ENCODE peak calls at places on chromosome 20, in six cellular contexts. Y is RWPE1, D is kidney epithelial cell, Z is mucosa of descending colon, U is ovary, F is progenitor cell of endocrine pancreas. K is an unnamed sample.

GRCh38 chr20:43717616-43717995 is 9.2 kb downstream of the GTSF1L start:
- DNase-seq in Y (peak; percentile 80), D (no peak), Z (no peak), U (no peak), F (no peak), K (no peak)

GRCh38 chr20:36932476-36933426 is 18.8 kb downstream of the SAMHD1 start:
- DNase-seq in Y (no peak), D (no peak), Z (no peak), U (no peak), F (no peak), K (no peak)

GRCh38 chr20:19691125-19691524 is 66.9 kb upstream of the RIN2 start:
- DNase-seq in Y (no peak), D (no peak), Z (no peak), U (no peak), F (no peak), K (no peak)

GRCh38 chr20:17735959-17736621 is 36.3 kb downstream of the BANF2 start:
- DNase-seq in Y (no peak), D (no peak), Z (no peak), U (no peak), F (no peak), K (no peak)

GRCh38 chr20:20843982-20844381 is 131.5 kb upstream of the RALGAPA2 start:
- DNase-seq in Y (no peak), D (no peak), Z (no peak), U (no peak), F (no peak), K (no peak)

GRCh38 chr20:54368578-54368977 is 106.8 kb upstream of the DOK5 start:
- DNase-seq in Y (no peak), D (no peak), Z (no peak), U (no peak), F (no peak), K (no peak)

GRCh38 chr20:46130534-46130933 is 12.4 kb downstream of the CD40 start:
- DNase-seq in Y (no peak), D (no peak), Z (no peak), U (no peak), F (no peak), K (no peak)

GRCh38 chr20:28562510-28562898 is 2695.0 kb upstream of the DEFB115 start:
- DNase-seq in Y (no peak), D (peak; percentile 53), Z (no peak), U (no peak), F (no peak), K (no peak)

GRCh38 chr20:63178889-63179751 is 36.8 kb downstream of the YTHDF1 start:
- DNase-seq in Y (peak; percentile 65), D (no peak), Z (no peak), U (no peak), F (peak; percentile 31), K (peak; percentile 93)

GRCh38 chr20:16501236-16501635 is 72.0 kb downstream of the KIF16B start:
- DNase-seq in Y (no peak), D (no peak), Z (no peak), U (no peak), F (no peak), K (no peak)

GRCh38 chr20:44496976-44497375 is 21.3 kb downstream of the TTPAL start:
- DNase-seq in Y (peak; percentile 97), D (peak; percentile 83), Z (no peak), U (no peak), F (no peak), K (no peak)

GRCh38 chr20:16617056-16617455 is 43.8 kb upstream of the KIF16B start:
- DNase-seq in Y (no peak), D (no peak), Z (no peak), U (no peak), F (no peak), K (no peak)

GRCh38 chr20:23066772-23067171 is 17.3 kb upstream of the THBD start:
- DNase-seq in Y (no peak), D (no peak), Z (no peak), U (no peak), F (no peak), K (no peak)

GRCh38 chr20:59043698-59044097 is 1.1 kb upstream of the PRELID3B start:
- DNase-seq in Y (no peak), D (no peak), Z (no peak), U (no peak), F (no peak), K (no peak)

DNA sequence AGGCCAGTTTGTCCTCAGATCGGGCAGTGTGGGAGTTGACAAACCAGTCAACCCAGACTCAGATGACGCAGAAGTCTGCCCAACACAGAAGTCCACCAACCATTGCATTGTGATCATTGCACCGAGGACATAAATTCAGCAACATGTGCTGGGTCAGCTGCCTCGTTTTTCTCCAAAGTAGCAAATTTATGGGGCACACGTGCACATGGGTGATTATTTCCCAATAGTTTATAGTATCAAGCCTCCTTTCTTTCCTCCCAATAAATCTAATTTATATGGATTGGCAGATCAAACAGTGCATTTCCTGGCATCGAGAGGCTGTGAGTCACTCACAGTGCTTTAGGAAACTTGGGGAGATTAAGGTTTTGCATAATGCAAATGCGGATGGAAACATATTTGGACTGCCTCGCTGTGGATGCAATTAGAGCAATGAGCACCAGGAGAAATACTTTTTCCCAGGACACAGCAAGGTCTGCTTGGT is 413.7 kb upstream of the SULF2 start:
- DNase-seq in Y (no peak), D (no peak), Z (no peak), U (no peak), F (no peak), K (no peak)
- TF ChIP-seq CTCF in Y (no peak), D (no peak), Z (no peak), U (no peak), F (no peak), K (no peak)

GRCh38 chr20:1392693-1393506 is at the start of gene FKBP1A:
- DNase-seq in Y (peak; percentile 92), D (no peak), Z (peak; percentile 96), U (peak; percentile 90), F (peak; percentile 74), K (peak; percentile 93)
- TF ChIP-seq CTCF in Y (no peak), D (no peak), Z (peak; percentile 13), U (peak; percentile 39), F (peak; percentile 20), K (no peak)

GRCh38 chr20:56511926-56512325 is 12.6 kb upstream of the FAM209A start:
- DNase-seq in Y (no peak), D (no peak), Z (no peak), U (no peak), F (no peak), K (no peak)
- TF ChIP-seq CTCF in Y (no peak), D (no peak), Z (no peak), U (no peak), F (no peak), K (no peak)

GRCh38 chr20:56347628-56348305 is 11.0 kb upstream of the FAM210B start:
- DNase-seq in Y (no peak), D (no peak), Z (no peak), U (no peak), F (no peak), K (no peak)

GRCh38 chr20:56345911-56346310 is 12.9 kb upstream of the FAM210B start:
- DNase-seq in Y (no peak), D (no peak), Z (no peak), U (no peak), F (no peak), K (no peak)

GRCh38 chr20:56348306-56348695 is 10.5 kb upstream of the FAM210B start:
- DNase-seq in Y (no peak), D (no peak), Z (no peak), U (no peak), F (no peak), K (no peak)

GRCh38 chr20:56342783-56343182 is 16.0 kb upstream of the FAM210B start:
- DNase-seq in Y (no peak), D (no peak), Z (no peak), U (no peak), F (no peak), K (no peak)

GRCh38 chr20:56343861-56344381 is 14.9 kb upstream of the FAM210B start:
- DNase-seq in Y (peak; percentile 68), D (no peak), Z (no peak), U (peak; percentile 48), F (peak; percentile 61), K (peak; percentile 73)
- TF ChIP-seq CTCF in Y (peak; percentile 96), D (peak; percentile 62), Z (peak; percentile 46), U (peak; percentile 30), F (peak; percentile 93), K (peak; percentile 54)

DNA sequence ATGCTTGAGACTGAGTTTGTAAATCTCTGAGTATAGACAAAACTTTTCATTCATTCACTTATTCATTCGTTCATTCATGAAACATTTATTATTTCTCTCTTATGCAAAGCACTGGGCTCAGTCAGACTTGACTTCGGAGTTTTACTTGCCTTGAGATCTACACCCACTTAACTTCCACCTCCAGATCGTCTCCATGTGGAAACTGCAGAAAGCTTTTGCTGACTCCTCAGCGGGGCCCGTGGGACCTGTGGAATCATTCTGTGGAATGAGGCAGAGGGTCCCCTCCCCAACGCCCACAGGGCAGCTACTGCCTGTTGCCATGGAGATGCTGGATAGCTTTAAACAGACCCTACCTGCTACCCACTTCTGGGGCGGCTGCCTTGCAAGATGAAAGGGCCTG is 66.4 kb upstream of the KCNG1 start:
- DNase-seq in Y (no peak), D (no peak), Z (no peak), U (no peak), F (no peak), K (no peak)
- TF ChIP-seq CTCF in Y (no peak), D (no peak), Z (no peak), U (no peak), F (no peak), K (no peak)

GRCh38 chr20:61673152-61673551 is 392.5 kb downstream of the TAF4 start:
- DNase-seq in Y (no peak), D (no peak), Z (no peak), U (no peak), F (no peak), K (no peak)

GRCh38 chr20:61668771-61669503 is 396.7 kb downstream of the TAF4 start:
- DNase-seq in Y (no peak), D (no peak), Z (no peak), U (no peak), F (no peak), K (no peak)

GRCh38 chr20:61668064-61668463 is 397.6 kb downstream of the TAF4 start:
- DNase-seq in Y (no peak), D (no peak), Z (no peak), U (no peak), F (no peak), K (no peak)

GRCh38 chr20:61671559-61671958 is 394.1 kb downstream of the TAF4 start:
- DNase-seq in Y (no peak), D (no peak), Z (no peak), U (no peak), F (no peak), K (no peak)

GRCh38 chr20:61670274-61670673 is 395.4 kb downstream of the TAF4 start:
- DNase-seq in Y (no peak), D (no peak), Z (no peak), U (no peak), F (no peak), K (no peak)
- TF ChIP-seq CTCF in Y (no peak), D (no peak), Z (no peak), U (no peak), F (no peak), K (no peak)

DNA sequence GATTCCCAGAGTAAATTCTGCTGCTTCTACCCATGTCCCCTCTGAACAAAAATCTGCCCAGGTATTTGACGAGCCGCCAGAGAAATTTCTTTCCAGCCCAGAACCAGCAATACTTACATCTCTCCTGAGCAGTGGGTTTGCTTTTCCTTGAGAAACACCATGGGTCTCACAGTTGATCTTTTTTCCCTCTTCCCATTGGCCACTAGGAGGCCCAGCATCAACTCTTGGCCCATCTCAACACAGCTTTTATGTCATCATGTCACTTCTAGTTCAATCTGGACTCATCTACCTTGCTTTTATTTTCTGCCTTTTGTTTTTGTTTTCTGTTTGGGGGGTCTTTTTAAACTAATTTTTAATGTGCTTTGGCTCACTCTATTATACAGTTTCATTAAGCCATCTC is 18.8 kb downstream of the MAFB start:
- DNase-seq in Y (no peak), D (no peak), Z (no peak), U (no peak), F (no peak), K (no peak)
- TF ChIP-seq CTCF in Y (no peak), D (no peak), Z (no peak), U (no peak), F (no peak), K (no peak)